ENCODE peak calls at places on chromosomes 3 and 15, in four cellular contexts. S is H9; C is CD8-positive, alpha-beta memory T cell; O is GM20000. D is an unnamed sample.
A peak's percentile ranks its signal among the peaks of the same experiment; 100 is the strongest.

GRCh38 chr3:158725348-158725966 is 6.8 kb downstream of the RARRES1 start:
- DNase-seq in S (no peak), C (no peak), O (no peak), D (no peak)

GRCh38 chr15:39934415-39935044 is 615 bp downstream of the EIF2AK4 start:
- DNase-seq in S (no peak), C (peak; percentile 5), O (no peak), D (no peak)

GRCh38 chr15:40554164-40554530 is 10.7 kb downstream of the CCDC32 start:
- DNase-seq in S (peak; percentile 52), C (no peak), O (no peak), D (no peak)

GRCh38 chr15:26503998-26504397 is 268.9 kb downstream of the GABRB3 start:
- DNase-seq in S (no peak), C (no peak), O (no peak), D (no peak)

GRCh38 chr15:43169888-43170287 is 15.3 kb upstream of the CCNDBP1 start:
- DNase-seq in S (no peak), C (no peak), O (no peak), D (no peak)

GRCh38 chr15:62739507-62739906 is 303.0 kb upstream of the TPM1 start:
- DNase-seq in S (no peak), C (no peak), O (no peak), D (no peak)

GRCh38 chr3:32973982-32974381 is 22.5 kb downstream of the CCR4 start:
- DNase-seq in S (no peak), C (no peak), O (peak; percentile 37), D (no peak)

GRCh38 chr15:99556010-99556409 is 9.8 kb upstream of the MEF2A start:
- DNase-seq in S (no peak), C (no peak), O (no peak), D (no peak)

GRCh38 chr3:9810357-9810726 is 280 bp downstream of the TTLL3 start:
- DNase-seq in S (peak; percentile 62), C (no peak), O (no peak), D (no peak)

GRCh38 chr3:171825222-171825828 is 15.0 kb upstream of the PLD1 start:
- DNase-seq in S (no peak), C (no peak), O (no peak), D (no peak)

GRCh38 chr15:51781506-51781905 is 30.1 kb downstream of the TMOD2 start:
- DNase-seq in S (no peak), C (no peak), O (no peak), D (no peak)

D was measured in effector CD4-positive, alpha-beta T cell.